ENCODE peak calls at places on chromosomes 1 and 21, in seven cellular contexts. F is stimulated activated CD4-positive, alpha-beta T cell treated with anti-CD3 and anti-CD28 coated beads, TNF-alpha, amount 100 ng/mL, for 24 hours; D is fibroblast of the conjunctiva; J is activated gamma-delta T cell treated with anti-CD3 and anti-CD28 coated beads, Interleukin-2, amount 50 U/mL, for 16 hours; W is GM23248; G is germinal center; T is upper lobe of right lung. R is an unnamed sample.

GRCh38 chr21:33070921-33071877 is 1.3 kb downstream of the OLIG1 start:
- DNase-seq in T (no peak), G (no peak), J (no peak), D (no peak), F (peak; percentile 26), W (peak; percentile 13), R (no peak)

GRCh38 chr1:209457618-209458017 is 125.9 kb upstream of the CAMK1G start:
- DNase-seq in T (no peak), J (no peak), G (no peak), F (no peak), W (no peak), D (no peak), R (no peak)

GRCh38 chr21:14773777-14774345 is 227.7 kb upstream of the SAMSN1 start:
- DNase-seq in T (no peak), G (peak; percentile 15), D (no peak), J (peak; percentile 12), F (peak; percentile 52), W (peak; percentile 21), R (peak; percentile 50)

GRCh38 chr1:160418483-160418882 is 18.1 kb downstream of the VANGL2 start:
- DNase-seq in D (no peak), T (no peak), G (no peak), F (no peak), W (no peak), J (no peak), R (no peak)

GRCh38 chr1:1894354-1895049 is 3.6 kb upstream of the GNB1 start:
- DNase-seq in F (no peak), J (no peak), T (peak; percentile 64), D (no peak), W (no peak), G (no peak), R (no peak)

GRCh38 chr1:59994302-59995198 is 68.0 kb upstream of the CYP2J2 start:
- DNase-seq in W (peak; percentile 87), F (no peak), J (no peak), D (peak; percentile 12), G (no peak), T (no peak), R (no peak)

GRCh38 chr1:25204797-25205441 is 27.4 kb downstream of the SYF2 start:
- DNase-seq in W (peak; percentile 84), T (peak; percentile 31), F (no peak), D (peak; percentile 43), J (no peak), G (peak; percentile 64), R (peak; percentile 41)

GRCh38 chr1:26323382-26323781 is 5.6 kb downstream of the CD52 start:
- DNase-seq in F (no peak), G (no peak), J (no peak), W (no peak), D (no peak), T (no peak), R (no peak)

GRCh38 chr1:228004331-228004871 is 2.4 kb upstream of the WNT3A start:
- DNase-seq in G (no peak), W (peak; percentile 43), T (no peak), F (no peak), J (no peak), D (no peak), R (no peak)

GRCh38 chr1:40078512-40079333 is 18.3 kb downstream of the PPT1 start:
- DNase-seq in J (peak; percentile 24), G (peak; percentile 55), D (peak; percentile 23), W (peak; percentile 64), F (no peak), T (no peak), R (peak; percentile 35)

GRCh38 chr1:170698711-170699275 is 34.9 kb downstream of the PRRX1 start:
- DNase-seq in J (no peak), W (peak; percentile 87), T (no peak), F (no peak), G (no peak), D (no peak), R (no peak)

GRCh38 chr1:119873166-119874025 is 22.9 kb downstream of the ADAM30 start:
- DNase-seq in T (no peak), F (no peak), G (no peak), D (peak; percentile 55), W (peak; percentile 86), J (no peak), R (no peak)

GRCh38 chr1:57101171-57101570 is 135.4 kb upstream of the C8B start:
- DNase-seq in T (no peak), J (no peak), F (no peak), D (no peak), W (peak; percentile 40), G (no peak), R (no peak)

GRCh38 chr21:45336535-45336810 is 48.8 kb upstream of the POFUT2 start:
- DNase-seq in G (no peak), W (no peak), F (no peak), D (no peak), J (no peak), T (no peak), R (no peak)

GRCh38 chr1:67723620-67724019 is 38.6 kb downstream of the GADD45A start:
- DNase-seq in T (no peak), J (no peak), F (peak; percentile 8), D (no peak), G (no peak), W (peak; percentile 91), R (peak; percentile 23)

GRCh38 chr21:44822484-44823178 is 4.8 kb upstream of the SUMO3 start:
- DNase-seq in J (no peak), F (no peak), D (no peak), W (no peak), G (no peak), T (no peak), R (no peak)

GRCh38 chr21:17554619-17555472 is 42.0 kb downstream of the CXADR start:
- DNase-seq in J (no peak), W (peak; percentile 11), F (no peak), T (no peak), G (no peak), D (no peak), R (no peak)

GRCh38 chr1:19648689-19649088 is 4.6 kb downstream of the NBL1 start:
- DNase-seq in T (no peak), D (no peak), G (no peak), J (no peak), F (no peak), W (peak; percentile 59), R (no peak)

GRCh38 chr1:151936203-151936602 is 26.9 kb upstream of the THEM4 start:
- DNase-seq in D (no peak), W (no peak), J (no peak), F (no peak), G (no peak), T (no peak), R (no peak)

GRCh38 chr1:226618380-226618779 is 69.8 kb downstream of the STUM start:
- DNase-seq in W (no peak), D (no peak), G (no peak), T (peak; percentile 52), J (no peak), F (no peak), R (no peak)

GRCh38 chr21:46667735-46668380 is 32.4 kb downstream of the PRMT2 start:
- DNase-seq in F (peak; percentile 25), D (no peak), W (peak; percentile 57), T (no peak), J (no peak), G (no peak), R (no peak)

GRCh38 chr1:202692959-202693555 is 17.2 kb downstream of the SYT2 start:
- DNase-seq in T (peak; percentile 67), W (peak; percentile 77), F (peak; percentile 42), J (peak; percentile 38), G (peak; percentile 72), D (peak; percentile 39), R (peak; percentile 53)

GRCh38 chr1:172745014-172745413 is 86.1 kb downstream of the FASLG start:
- DNase-seq in D (peak; percentile 87), W (peak; percentile 84), G (peak; percentile 51), F (no peak), T (no peak), J (no peak), R (peak; percentile 32)

R was measured in T-helper 1 cell.